ENCODE peak calls at places on chromosomes 4 and X, in ten cellular contexts. O, N, L, M, T, U, B, S, A and P are unnamed samples. For H3K4me1, the result is how much of the 10 kb centered on the place peaks cover.

GRCh38 chr4:1232661-1233621 is 16.0 kb downstream of the CTBP1 start:
- DNase-seq in S (peak), N (no peak), B (no peak), T (no peak), O (no peak), U (no peak), M (no peak), L (no peak), A (no peak), P (no peak)

GRCh38 chr4:120842046-120842445 is 80.5 kb downstream of the PRDM5 start:
- DNase-seq in A (no peak), N (no peak), U (no peak), T (no peak), B (no peak), O (peak), L (no peak), M (no peak), S (no peak), P (no peak)

GRCh38 chrX:38006778-38007177 is 425 bp downstream of the SYTL5 start:
- DNase-seq in N (no peak), U (no peak), M (no peak), B (no peak), O (no peak), A (no peak), T (no peak), S (no peak), L (no peak), P (no peak)

GRCh38 chrX:111869639-111870034 is 6.3 kb upstream of the TRPC5OS start:
- DNase-seq in M (no peak), B (no peak), T (no peak), U (peak), N (peak), O (peak), S (no peak), L (peak), A (peak), P (no peak)

GRCh38 chr4:6779667-6780565 is 2.6 kb upstream of the KIAA0232 start:
- DNase-seq in N (no peak), O (peak), L (no peak), A (no peak), T (peak), B (no peak), M (no peak), U (no peak), S (no peak), P (no peak)

GRCh38 chrX:131830400-131831184 is 192.5 kb upstream of the STK26 start:
- DNase-seq in U (peak), S (peak), L (peak), M (no peak), B (no peak), O (peak), T (peak), A (peak), N (peak), P (peak)

GRCh38 chrX:119468930-119469635 is 839 bp downstream of the SLC25A5 start:
- DNase-seq in S (peak), N (peak), O (peak), M (peak), A (peak), L (peak), T (peak), U (peak), B (peak), P (peak)

GRCh38 chrX:20263474-20263873 is 3.2 kb downstream of the RPS6KA3 start:
- DNase-seq in M (no peak), O (peak), T (no peak), A (no peak), S (no peak), L (no peak), U (peak), B (no peak), N (no peak), P (no peak)

GRCh38 chr4:7320413-7320812 is 114.3 kb downstream of the PSAPL1 start:
- DNase-seq in O (no peak), A (no peak), B (no peak), L (no peak), N (no peak), S (no peak), M (no peak), U (no peak), T (no peak), P (no peak)

GRCh38 chr4:69523385-69524132 is 27.9 kb upstream of the UGT2B4 start:
- DNase-seq in N (no peak), M (no peak), S (no peak), O (no peak), T (no peak), U (no peak), L (no peak), B (no peak), A (no peak), P (no peak)

DNA sequence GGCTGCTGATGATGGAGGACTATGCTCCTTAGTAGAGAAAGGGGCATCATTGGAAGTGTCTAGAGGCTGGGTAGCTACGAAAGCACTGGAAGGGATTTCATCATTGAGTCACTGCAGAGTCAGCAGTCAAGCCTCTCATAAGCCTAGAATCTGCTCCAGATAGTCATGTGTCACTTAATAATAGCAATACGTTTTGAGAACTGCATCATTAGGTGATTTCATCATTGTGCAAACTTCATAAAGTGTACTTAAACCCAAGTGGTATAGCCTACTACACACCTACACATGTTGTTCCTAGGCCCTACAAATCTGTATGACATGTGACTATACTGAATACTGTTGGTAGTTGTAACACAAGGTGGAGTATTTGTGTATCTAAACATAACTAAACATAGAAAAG is 165.6 kb downstream of the PTTG2 start:
- DNase-seq in A (no peak), S (no peak), B (no peak), M (no peak), T (no peak), O (peak), N (no peak), U (no peak), L (no peak), P (no peak)
- H3K4me1 ChIP-seq in A (under half), S (under half), B (under half), M (under half), T (under half), O (under half), N (under half), U (under half), L (under half), P (under half)

GRCh38 chr4:108146819-108147218 is 21.9 kb downstream of the LEF1 start:
- DNase-seq in L (no peak), A (no peak), B (no peak), N (no peak), U (no peak), M (no peak), S (no peak), O (no peak), T (no peak), P (no peak)

GRCh38 chr4:108143515-108143914 is 25.2 kb downstream of the LEF1 start:
- DNase-seq in B (no peak), S (no peak), T (no peak), U (no peak), L (no peak), M (no peak), N (no peak), O (no peak), A (no peak), P (no peak)

GRCh38 chr4:108142870-108143269 is 25.9 kb downstream of the LEF1 start:
- DNase-seq in L (no peak), O (no peak), U (no peak), A (no peak), B (no peak), N (no peak), T (no peak), S (no peak), M (no peak), P (no peak)

GRCh38 chr4:108146346-108146745 is 22.4 kb downstream of the LEF1 start:
- DNase-seq in T (no peak), S (no peak), A (no peak), L (no peak), B (no peak), U (no peak), O (no peak), M (no peak), N (no peak), P (no peak)

GRCh38 chr4:108144451-108144850 is 24.3 kb downstream of the LEF1 start:
- DNase-seq in U (no peak), T (no peak), B (no peak), M (no peak), O (no peak), A (no peak), L (no peak), N (no peak), S (no peak), P (no peak)
- H3K4me1 ChIP-seq in U (under half), T (under half), B (half or more), M (under half), O (under half), A (under half), L (under half), N (under half), S (under half), P (under half)

GRCh38 chrX:13074297-13075262 is 30.2 kb upstream of the FAM9C start:
- DNase-seq in U (no peak), T (no peak), B (no peak), A (no peak), M (no peak), S (no peak), N (no peak), L (no peak), O (no peak), P (no peak)
- H3K4me1 ChIP-seq in U (under half), T (under half), B (half or more), A (under half), M (under half), S (under half), N (under half), L (under half), O (under half), P (under half)

DNA sequence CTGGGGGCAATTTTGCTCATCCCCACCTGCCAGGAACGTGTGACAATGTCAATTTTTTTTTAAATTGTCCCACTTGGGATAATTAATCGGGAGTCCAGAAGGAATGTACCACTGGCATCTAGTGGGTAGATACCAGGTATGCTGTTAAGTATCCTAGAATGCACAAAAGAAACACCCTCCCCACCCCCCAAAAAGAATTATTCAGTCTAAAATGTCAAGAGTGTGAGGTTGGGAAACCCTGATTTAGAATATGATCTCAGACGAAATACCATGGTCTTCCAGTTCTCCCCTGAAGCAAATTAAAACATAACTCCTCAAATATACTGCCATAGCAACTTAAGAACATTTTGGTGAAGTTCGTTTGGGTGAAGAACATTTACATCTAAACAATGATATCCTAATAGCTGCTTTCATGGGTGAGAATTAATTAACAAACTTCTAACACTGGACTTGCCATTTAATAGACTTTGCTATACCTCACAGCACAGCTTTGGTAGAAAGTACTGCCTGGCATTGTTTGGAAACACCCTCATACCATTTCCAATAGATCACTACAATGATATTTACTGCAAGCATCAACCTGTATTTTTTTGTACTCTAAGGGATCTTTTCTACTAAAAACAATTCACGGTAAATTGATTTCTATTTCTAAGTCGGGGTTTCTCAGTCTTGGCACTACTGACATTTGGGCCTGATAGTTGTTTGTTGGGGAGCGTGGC is 36.5 kb downstream of the SH3RF1 start:
- DNase-seq in B (no peak), L (no peak), O (no peak), A (no peak), S (no peak), M (no peak), T (no peak), N (no peak), U (no peak), P (no peak)
- H3K4me1 ChIP-seq in B (under half), L (under half), O (half or more), A (half or more), S (half or more), M (under half), T (under half), N (under half), U (under half), P (under half)

GRCh38 chr4:48779095-48779997 is 733 bp downstream of the FRYL start:
- DNase-seq in N (no peak), A (peak), O (peak), B (peak), S (peak), M (no peak), U (peak), T (peak), L (peak), P (peak)

GRCh38 chr4:48780867-48781219 is 764 bp upstream of the FRYL start:
- DNase-seq in M (no peak), A (peak), L (peak), U (no peak), B (no peak), S (no peak), O (peak), N (no peak), T (peak), P (no peak)

GRCh38 chr4:48779998-48780866 is at the start of gene FRYL:
- DNase-seq in B (peak), T (peak), U (peak), N (peak), M (peak), O (peak), A (peak), L (peak), S (peak), P (peak)

GRCh38 chr4:48777739-48778138 is 2.3 kb downstream of the FRYL start:
- DNase-seq in N (no peak), B (no peak), O (peak), S (no peak), M (no peak), U (no peak), L (no peak), A (no peak), T (no peak), P (no peak)

GRCh38 chr4:48778431-48779094 is 1.5 kb downstream of the FRYL start:
- DNase-seq in L (no peak), N (no peak), S (no peak), U (no peak), A (no peak), O (peak), M (no peak), T (no peak), B (no peak), P (no peak)
- H3K4me1 ChIP-seq in L (under half), N (under half), S (under half), U (under half), A (half or more), O (under half), M (under half), T (under half), B (under half), P (under half)

GRCh38 chr4:173259310-173259709 is 74.8 kb downstream of the HMGB2 start:
- DNase-seq in O (peak), S (no peak), M (no peak), N (no peak), B (no peak), U (no peak), L (no peak), A (no peak), T (no peak), P (no peak)

GRCh38 chr4:173256825-173257224 is 77.3 kb downstream of the HMGB2 start:
- DNase-seq in A (no peak), N (no peak), B (no peak), T (no peak), S (no peak), O (no peak), L (no peak), U (no peak), M (no peak), P (no peak)

GRCh38 chr4:173261052-173261451 is 73.1 kb downstream of the HMGB2 start:
- DNase-seq in N (no peak), O (no peak), T (no peak), S (no peak), U (no peak), M (no peak), L (no peak), B (no peak), A (no peak), P (no peak)

GRCh38 chr4:173257732-173258717 is 76.1 kb downstream of the HMGB2 start:
- DNase-seq in L (peak), T (peak), N (peak), S (peak), O (peak), U (peak), A (peak), B (peak), M (no peak), P (no peak)

DNA sequence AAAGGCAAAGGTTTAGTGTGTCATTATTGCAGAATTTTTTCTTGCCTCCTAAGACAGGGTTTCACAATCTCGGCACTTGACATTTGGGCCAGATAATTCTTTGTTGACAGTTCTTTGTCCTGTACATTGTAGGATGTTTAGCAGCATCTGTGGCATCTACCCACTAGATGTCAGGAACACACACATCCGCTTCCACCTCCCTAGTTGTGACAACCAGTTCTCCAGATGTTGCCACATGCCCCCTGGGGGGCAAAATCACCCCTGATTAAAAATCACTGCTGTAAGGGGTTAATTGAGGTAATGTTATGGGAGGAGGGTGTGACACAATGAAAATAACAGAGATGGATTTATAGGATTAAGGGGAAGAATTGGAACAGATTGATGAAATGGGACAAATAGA is 75.3 kb downstream of the HMGB2 start:
- DNase-seq in T (no peak), L (no peak), S (no peak), A (no peak), O (no peak), M (no peak), B (no peak), N (no peak), U (no peak), P (no peak)
- H3K4me1 ChIP-seq in T (under half), L (under half), S (under half), A (under half), O (under half), M (under half), B (under half), N (under half), U (under half), P (under half)

GRCh38 chr4:55397521-55398321 is 2.0 kb downstream of the TMEM165 start:
- DNase-seq in L (no peak), M (no peak), B (no peak), S (no peak), N (no peak), U (no peak), T (no peak), O (peak), A (no peak), P (no peak)

GRCh38 chr4:55395529-55396304 is at the start of gene TMEM165:
- DNase-seq in U (peak), O (peak), N (peak), S (peak), M (peak), T (peak), A (peak), B (peak), L (peak), P (peak)

GRCh38 chr4:55397024-55397520 is 1.3 kb downstream of the TMEM165 start:
- DNase-seq in A (no peak), S (no peak), U (no peak), T (peak), B (no peak), L (peak), O (peak), M (peak), N (no peak), P (no peak)

GRCh38 chr4:55395218-55395528 is 584 bp upstream of the TMEM165 start:
- DNase-seq in N (no peak), A (no peak), B (no peak), L (no peak), S (no peak), U (no peak), M (no peak), T (no peak), O (no peak), P (no peak)

GRCh38 chr4:55396305-55397023 is 707 bp downstream of the TMEM165 start:
- DNase-seq in O (peak), U (no peak), S (peak), M (no peak), L (peak), N (no peak), T (peak), A (peak), B (no peak), P (peak)
- H3K4me1 ChIP-seq in O (under half), U (under half), S (under half), M (under half), L (under half), N (under half), T (under half), A (under half), B (under half), P (under half)